ENCODE peak calls at places on chromosomes 11 and 22, in five cellular contexts. D is left ventricle myocardium inferior, L is pancreas, R is nephron progenitor cell, N is choroid plexus epithelial cell. B is an unnamed sample.

GRCh38 chr11:30967579-30967978 is 381.4 kb upstream of the MPPED2 start:
- DNase-seq in N (no peak), D (no peak), L (no peak), R (no peak), B (no peak)

GRCh38 chr11:67645521-67646457 is 4.7 kb downstream of the ACY3 start:
- DNase-seq in L (peak), D (no peak), R (no peak), N (no peak), B (no peak)

GRCh38 chr11:112734207-112734606 is 227.0 kb upstream of the NCAM1 start:
- DNase-seq in D (no peak), R (peak), L (no peak), N (peak), B (peak)

GRCh38 chr11:27453701-27454100 is 18.9 kb downstream of the LGR4 start:
- DNase-seq in R (no peak), D (no peak), N (no peak), L (no peak), B (no peak)

GRCh38 chr11:46541593-46542371 is 52.0 kb downstream of the AMBRA1 start:
- DNase-seq in R (no peak), N (no peak), L (peak), D (peak), B (no peak)

GRCh38 chr11:104830080-104830479 is 68.2 kb downstream of the CASP12 start:
- DNase-seq in L (no peak), R (no peak), D (no peak), N (peak), B (no peak)

GRCh38 chr11:74022541-74022940 is 13.7 kb upstream of the UCP3 start:
- DNase-seq in D (no peak), L (no peak), R (no peak), N (no peak), B (no peak)

GRCh38 chr11:9831122-9831521 is 167.2 kb downstream of the SWAP70 start:
- DNase-seq in D (no peak), N (no peak), R (no peak), L (no peak), B (no peak)

GRCh38 chr11:122872046-122872445 is 10.5 kb upstream of the JHY start:
- DNase-seq in L (no peak), D (no peak), R (no peak), N (no peak), B (no peak)

GRCh38 chr11:723120-723883 is 17.3 kb downstream of the EPS8L2 start:
- DNase-seq in D (no peak), R (no peak), N (peak), L (no peak), B (no peak)

GRCh38 chr11:70317576-70318305 is 47.3 kb downstream of the PPFIA1 start:
- DNase-seq in L (no peak), R (no peak), D (no peak), N (no peak), B (no peak)

GRCh38 chr11:33412231-33412630 is 155.1 kb downstream of the HIPK3 start:
- DNase-seq in R (no peak), N (no peak), L (no peak), D (no peak), B (no peak)

GRCh38 chr11:124174001-124174400 is 9.1 kb upstream of the OR10D3 start:
- DNase-seq in L (no peak), D (no peak), N (peak), R (peak), B (no peak)

GRCh38 chr11:43989162-43989961 is 46.9 kb downstream of the C11orf96 start:
- DNase-seq in D (peak), R (peak), L (no peak), N (no peak), B (no peak)

GRCh38 chr11:102191832-102192231 is 81.6 kb downstream of the YAP1 start:
- DNase-seq in L (no peak), R (no peak), D (no peak), N (no peak), B (no peak)

GRCh38 chr22:48517039-48518030 is 1310.3 kb downstream of the BRD1 start:
- DNase-seq in R (no peak), D (no peak), L (no peak), N (no peak), B (no peak)

GRCh38 chr22:36405221-36405631 is 17.5 kb upstream of the MYH9 start:
- DNase-seq in D (no peak), N (no peak), R (no peak), L (no peak), B (no peak)

GRCh38 chr11:95556342-95557151 is 233.0 kb downstream of the FAM76B start:
- DNase-seq in L (no peak), D (no peak), N (peak), R (no peak), B (no peak)

GRCh38 chr11:33835143-33835878 is 56.6 kb downstream of the LMO2 start:
- DNase-seq in N (peak), D (no peak), R (no peak), L (no peak), B (no peak)

GRCh38 chr11:3853935-3854659 is 1.4 kb upstream of the STIM1 start:
- DNase-seq in N (no peak), D (peak), L (no peak), R (peak), B (no peak)

GRCh38 chr11:76496174-76496573 is 51.4 kb downstream of the EMSY start:
- DNase-seq in L (no peak), D (no peak), R (no peak), N (no peak), B (no peak)

GRCh38 chr11:92886243-92886905 is 83.1 kb upstream of the MTNR1B start:
- DNase-seq in L (no peak), N (peak), R (peak), D (no peak), B (peak)

GRCh38 chr22:47000888-47001287 is 238.4 kb downstream of the TBC1D22A start:
- DNase-seq in D (no peak), N (no peak), L (no peak), R (no peak), B (no peak)

GRCh38 chr11:30291331-30291730 is 31.6 kb upstream of the ARL14EP start:
- DNase-seq in D (no peak), R (no peak), L (no peak), N (no peak), B (no peak)

GRCh38 chr11:124898711-124899110 is 1.0 kb upstream of the ROBO4 start:
- DNase-seq in N (no peak), L (no peak), D (no peak), R (no peak), B (no peak)

GRCh38 chr11:45110562-45110961 is 35.9 kb upstream of the PRDM11 start:
- DNase-seq in R (peak), D (no peak), L (no peak), N (peak), B (no peak)

GRCh38 chr11:244376-244775 is 7.6 kb downstream of the PSMD13 start:
- DNase-seq in N (no peak), R (no peak), D (no peak), L (no peak), B (no peak)

GRCh38 chr11:62664405-62665074 is 470 bp downstream of the C11orf98 start:
- DNase-seq in D (peak), N (peak), L (no peak), R (peak), B (no peak)

GRCh38 chr11:65552413-65552951 is 5.7 kb downstream of the LTBP3 start:
- DNase-seq in R (no peak), D (no peak), L (no peak), N (no peak), B (no peak)

GRCh38 chr11:65554057-65554818 is 3.9 kb downstream of the LTBP3 start:
- DNase-seq in D (no peak), L (no peak), R (no peak), N (no peak), B (no peak)

GRCh38 chr11:65553301-65554001 is 4.7 kb downstream of the LTBP3 start:
- DNase-seq in R (peak), D (no peak), L (no peak), N (no peak), B (no peak)

GRCh38 chr11:65549088-65549487 is 9.1 kb downstream of the LTBP3 start:
- DNase-seq in D (no peak), N (no peak), L (no peak), R (no peak), B (no peak)

DNA sequence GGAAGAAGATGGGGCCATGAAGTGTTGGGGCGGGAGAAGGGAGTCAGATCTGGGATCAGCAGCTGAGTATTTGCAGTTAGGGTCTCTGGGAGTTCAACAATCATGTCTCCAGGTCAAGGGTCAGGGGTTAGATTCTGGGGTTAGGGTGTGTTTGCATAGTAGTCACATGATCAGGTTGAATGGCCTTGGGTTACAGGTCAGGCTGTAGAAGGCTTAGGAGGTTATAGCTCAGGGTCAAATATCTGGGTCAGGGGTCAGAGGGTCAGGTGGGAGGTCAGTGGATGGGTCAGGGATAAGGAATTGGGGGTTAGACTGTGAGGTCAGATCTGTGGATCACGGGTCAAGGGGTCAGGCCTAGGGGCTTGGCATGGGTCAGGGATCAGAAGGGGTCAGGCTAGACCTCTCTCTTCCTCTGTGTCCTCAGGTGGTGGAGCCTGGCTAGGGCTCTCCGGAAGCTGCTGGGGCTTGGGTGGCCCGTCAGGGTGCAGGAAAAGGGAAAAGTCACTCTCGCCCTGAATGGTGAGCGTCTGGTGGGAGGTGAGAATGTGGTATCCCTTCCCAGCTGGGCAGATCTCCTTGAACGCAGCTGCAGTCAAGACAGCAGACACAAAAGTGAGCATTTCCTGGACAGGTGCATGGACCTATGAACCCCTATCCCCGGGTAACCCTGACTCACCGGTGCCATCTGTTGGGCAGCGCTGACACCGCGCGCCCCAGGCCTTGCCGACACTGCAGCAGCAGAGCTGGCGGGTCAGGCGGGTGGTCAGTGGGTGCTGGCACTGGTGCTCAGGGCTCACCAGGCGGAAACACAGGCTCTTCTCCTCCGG is 6.4 kb downstream of the LTBP3 start:
- DNase-seq in D (peak), L (peak), R (peak), N (no peak), B (no peak)
- TF ChIP-seq CTCF in D (peak), L (peak), R (peak), N (peak), B (no peak)

GRCh38 chr11:131829725-131830124 is 459.3 kb downstream of the NTM start:
- DNase-seq in N (no peak), D (no peak), L (no peak), R (no peak), B (no peak)
- TF ChIP-seq CTCF in N (no peak), D (no peak), L (no peak), R (no peak), B (no peak)

DNA sequence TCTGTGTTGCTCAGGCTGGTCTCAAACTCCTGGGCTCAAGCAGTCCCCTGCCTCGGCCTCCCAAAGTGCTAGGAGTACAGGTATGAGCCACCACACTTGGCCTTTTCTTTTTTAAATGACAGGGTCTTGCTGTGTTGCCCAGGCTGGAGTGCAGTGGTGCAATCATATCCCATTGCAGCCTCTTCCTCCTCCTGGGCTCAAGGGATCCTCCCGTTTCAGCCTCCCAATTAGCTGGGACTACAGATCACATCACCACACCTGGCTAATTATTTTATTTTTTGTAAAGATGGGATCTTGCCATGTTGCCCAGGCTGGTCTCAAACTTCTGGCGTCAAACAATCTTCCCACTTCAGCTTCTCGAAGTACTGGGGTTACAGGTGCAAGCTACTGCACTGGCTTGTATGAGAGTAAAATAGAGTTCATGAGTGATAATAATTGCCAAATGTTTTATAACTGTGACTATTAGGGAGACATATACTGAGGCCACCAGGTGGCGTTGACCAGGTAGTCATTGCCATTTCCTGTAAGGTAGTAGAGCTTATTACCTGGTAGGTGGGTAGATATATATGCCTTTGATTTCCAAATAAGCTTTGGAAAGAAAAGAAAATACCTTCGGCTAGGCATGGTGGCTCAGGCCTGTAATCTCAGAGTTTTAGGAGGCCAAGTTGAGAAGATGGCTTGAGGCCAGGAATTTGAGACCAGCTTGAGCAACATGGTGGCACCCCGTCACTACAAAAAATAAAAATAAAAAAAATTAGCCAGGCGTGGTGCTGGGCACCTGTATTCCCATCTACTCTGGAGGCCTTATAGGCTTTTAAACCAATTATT is 5.4 kb downstream of the FDX1 start:
- DNase-seq in N (no peak), D (no peak), L (no peak), R (no peak), B (no peak)
- TF ChIP-seq CTCF in N (peak), D (no peak), L (no peak), R (no peak), B (no peak)

GRCh38 chr22:31253949-31254348 is 38.3 kb downstream of the PIK3IP1 start:
- DNase-seq in R (no peak), L (peak), N (no peak), D (peak), B (peak)
- TF ChIP-seq CTCF in R (no peak), L (no peak), N (no peak), D (peak), B (no peak)

GRCh38 chr11:86408845-86409244 is 34.2 kb downstream of the CCDC81 start:
- DNase-seq in L (no peak), N (peak), R (no peak), D (no peak), B (no peak)
- TF ChIP-seq CTCF in L (no peak), N (peak), R (no peak), D (no peak), B (peak)

DNA sequence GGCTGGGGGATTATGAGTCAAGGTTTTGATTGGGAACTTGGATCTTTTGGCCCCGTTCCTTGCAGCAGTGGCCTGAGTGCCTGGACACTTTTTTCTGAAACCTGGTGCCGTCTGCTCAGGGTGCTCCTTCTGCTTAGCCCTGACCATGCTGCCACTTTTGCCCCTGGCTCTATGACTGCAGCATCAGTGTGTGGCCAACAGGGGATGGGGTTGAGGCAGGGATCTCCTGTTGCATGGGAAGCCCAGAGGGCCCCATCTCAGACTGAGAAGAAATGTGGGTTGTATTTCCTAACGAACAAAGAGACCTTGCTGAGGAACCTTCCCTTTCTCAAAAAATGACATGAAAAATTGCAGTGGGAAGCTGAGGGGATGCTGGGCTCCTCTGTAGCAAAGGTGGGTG is 18.7 kb downstream of the POU2F3 start:
- DNase-seq in R (no peak), D (no peak), N (no peak), L (no peak), B (no peak)
- TF ChIP-seq CTCF in R (no peak), D (no peak), N (no peak), L (no peak), B (no peak)

DNA sequence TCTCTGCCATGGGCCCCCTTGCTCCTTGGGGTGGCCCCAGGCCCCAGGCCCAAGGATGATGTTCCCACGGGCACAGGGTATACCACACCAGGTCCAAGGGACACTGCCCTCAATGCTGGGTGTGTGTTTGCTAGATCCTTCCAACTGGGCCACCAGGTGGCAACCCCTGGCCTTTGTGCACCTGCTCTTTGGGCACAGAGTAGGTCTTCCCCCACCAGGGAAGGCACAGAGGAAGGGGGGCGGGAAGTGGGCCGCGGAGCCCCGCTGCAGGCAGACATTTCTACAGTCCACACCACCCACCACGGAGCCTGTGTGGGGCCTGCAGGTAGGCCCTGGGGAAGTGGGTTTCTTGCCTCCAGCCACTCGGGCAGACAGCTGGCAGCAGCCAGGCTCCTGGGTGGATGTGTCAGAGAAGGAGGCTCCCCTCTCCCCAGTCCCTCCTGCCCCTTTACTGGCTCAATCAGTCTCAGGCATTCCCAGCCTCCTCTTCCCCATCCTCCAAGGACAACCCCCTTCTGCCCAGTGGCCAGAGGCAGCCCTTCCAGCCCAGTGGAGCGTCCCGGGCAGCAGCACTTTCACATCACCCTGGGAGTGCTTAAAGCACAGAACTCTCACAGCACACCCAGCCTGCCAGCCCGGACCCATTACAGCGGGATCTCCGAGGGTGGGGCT is 21.6 kb downstream of the MAFF start:
- DNase-seq in N (no peak), D (no peak), L (no peak), R (no peak), B (no peak)
- TF ChIP-seq CTCF in N (no peak), D (no peak), L (no peak), R (no peak), B (no peak)

GRCh38 chr11:15216678-15217077 is 102.0 kb downstream of the INSC start:
- DNase-seq in N (peak), L (no peak), R (no peak), D (no peak), B (no peak)
- TF ChIP-seq CTCF in N (peak), L (no peak), R (peak), D (no peak), B (no peak)